ENCODE peak calls at places on chromosomes 11 and 22, in five cellular contexts. U is stomach, W is dermis blood vessel endothelial cell, F is COR-L47, S is HS-5. N is an unnamed sample.

GRCh38 chr11:83881428-83881827 is 595.3 kb upstream of the CCDC90B start:
- DNase-seq in U (no peak), W (no peak), F (no peak), S (no peak), N (peak; percentile 45)

GRCh38 chr22:28015056-28015445 is 96.0 kb upstream of the PITPNB start:
- DNase-seq in U (no peak), W (peak; percentile 82), F (no peak), S (no peak), N (no peak)

GRCh38 chr11:117473692-117474091 is 146.0 kb downstream of the CEP164 start:
- DNase-seq in U (no peak), W (no peak), F (peak; percentile 95), S (no peak), N (no peak)

GRCh38 chr11:6572215-6572614 is 31.2 kb downstream of the RRP8 start:
- DNase-seq in U (no peak), W (no peak), F (no peak), S (peak; percentile 28), N (no peak)

GRCh38 chr11:8167796-8168195 is 1.0 kb downstream of the RIC3 start:
- DNase-seq in U (no peak), W (peak; percentile 4), F (no peak), S (no peak), N (peak; percentile 16)

GRCh38 chr11:57499413-57499982 is 16.0 kb downstream of the SLC43A1 start:
- DNase-seq in U (peak; percentile 97), W (peak; percentile 92), F (no peak), S (no peak), N (peak; percentile 80)

GRCh38 chr11:43359432-43359818 is 705 bp downstream of the TTC17 start:
- DNase-seq in U (no peak), W (peak; percentile 58), F (no peak), S (no peak), N (peak; percentile 18)

GRCh38 chr11:1099519-1100355 is 25.1 kb downstream of the MUC2 start:
- DNase-seq in U (no peak), W (no peak), F (no peak), S (no peak), N (no peak)

GRCh38 chr11:57092028-57092698 is 89.6 kb upstream of the LRRC55 start:
- DNase-seq in U (no peak), W (no peak), F (no peak), S (no peak), N (no peak)

GRCh38 chr22:17606472-17606871 is 22.1 kb downstream of the ATP6V1E1 start:
- DNase-seq in U (no peak), W (no peak), F (no peak), S (no peak), N (no peak)

GRCh38 chr22:31776231-31776630 is 22.4 kb downstream of the DEPDC5 start:
- DNase-seq in U (no peak), W (peak; percentile 51), F (no peak), S (no peak), N (no peak)

GRCh38 chr11:102279641-102280170 is 37.6 kb upstream of the BIRC3 start:
- DNase-seq in U (no peak), W (peak; percentile 17), F (no peak), S (no peak), N (peak; percentile 16)

GRCh38 chr22:40423246-40423753 is 52.9 kb downstream of the SGSM3 start:
- DNase-seq in U (no peak), W (no peak), F (no peak), S (no peak), N (no peak)

GRCh38 chr22:33601062-33601461 is 319.2 kb downstream of the LARGE1 start:
- DNase-seq in U (no peak), W (no peak), F (no peak), S (no peak), N (no peak)

GRCh38 chr11:46242462-46242960 is 35.0 kb upstream of the CREB3L1 start:
- DNase-seq in U (no peak), W (no peak), F (no peak), S (no peak), N (no peak)

GRCh38 chr22:44130076-44130711 is 50.5 kb upstream of the PARVG start:
- DNase-seq in U (no peak), W (peak; percentile 25), F (peak; percentile 30), S (no peak), N (no peak)

GRCh38 chr22:41036924-41037323 is 55.5 kb upstream of the EP300 start:
- DNase-seq in U (no peak), W (no peak), F (no peak), S (no peak), N (no peak)

GRCh38 chr11:74024630-74025029 is 15.7 kb upstream of the UCP3 start:
- DNase-seq in U (peak; percentile 40), W (peak; percentile 64), F (no peak), S (peak; percentile 28), N (no peak)

GRCh38 chr22:39994046-39994565 is 648 bp upstream of the FAM83F start:
- DNase-seq in U (no peak), W (peak; percentile 36), F (no peak), S (no peak), N (no peak)

GRCh38 chr11:61731211-61731955 is 21.1 kb upstream of the MYRF start:
- DNase-seq in U (no peak), W (no peak), F (no peak), S (no peak), N (no peak)

GRCh38 chr11:69578167-69578566 is 62.8 kb upstream of the CCND1 start:
- DNase-seq in U (no peak), W (no peak), F (no peak), S (no peak), N (no peak)

GRCh38 chr22:30044369-30044768 is 35.9 kb upstream of the HORMAD2 start:
- DNase-seq in U (peak; percentile 43), W (peak; percentile 92), F (no peak), S (peak; percentile 70), N (peak; percentile 54)

GRCh38 chr11:61732705-61733104 is 19.7 kb upstream of the MYRF start:
- DNase-seq in U (no peak), W (no peak), F (no peak), S (no peak), N (no peak)

GRCh38 chr22:49671331-49672012 is 156.2 kb downstream of the BRD1 start:
- DNase-seq in U (peak; percentile 3), W (no peak), F (no peak), S (no peak), N (no peak)

GRCh38 chr22:19513823-19514222 is 10.4 kb downstream of the CLDN5 start:
- DNase-seq in U (no peak), W (no peak), F (no peak), S (no peak), N (no peak)

GRCh38 chr11:116501728-116502127 is 271.1 kb downstream of the BUD13 start:
- DNase-seq in U (no peak), W (no peak), F (no peak), S (no peak), N (no peak)

GRCh38 chr11:130452941-130453340 is 4.5 kb downstream of the ADAMTS15 start:
- DNase-seq in U (no peak), W (no peak), F (no peak), S (no peak), N (no peak)

GRCh38 chr11:75576445-75577049 is 14.5 kb downstream of the SERPINH1 start:
- DNase-seq in U (peak; percentile 48), W (no peak), F (no peak), S (no peak), N (peak; percentile 42)

GRCh38 chr11:117606807-117607206 is 190.2 kb downstream of the DSCAML1 start:
- DNase-seq in U (no peak), W (no peak), F (no peak), S (no peak), N (no peak)

GRCh38 chr22:37472418-37473006 is 13.7 kb downstream of the MFNG start:
- DNase-seq in U (peak; percentile 67), W (peak; percentile 62), F (peak; percentile 17), S (no peak), N (peak; percentile 57)

GRCh38 chr11:1326435-1327063 is 17.1 kb upstream of the TOLLIP start:
- DNase-seq in U (no peak), W (peak; percentile 57), F (no peak), S (no peak), N (no peak)

GRCh38 chr11:128848815-128849455 is 18.2 kb downstream of the KCNJ1 start:
- DNase-seq in U (peak; percentile 57), W (peak; percentile 88), F (no peak), S (no peak), N (peak; percentile 73)

GRCh38 chr11:34546511-34547206 is 33.1 kb upstream of the ELF5 start:
- DNase-seq in U (no peak), W (no peak), F (peak; percentile 6), S (no peak), N (peak; percentile 97)

GRCh38 chr22:17902960-17903359 is 121.4 kb downstream of the MICAL3 start:
- DNase-seq in U (no peak), W (no peak), F (no peak), S (no peak), N (no peak)

GRCh38 chr11:27055065-27055682 is 14.6 kb downstream of the BBOX1 start:
- DNase-seq in U (no peak), W (no peak), F (no peak), S (no peak), N (no peak)